ENCODE peak calls at places on chromosomes 4 and X, in eight cellular contexts. V, E, K, U, X, A, Q and P are unnamed samples.

GRCh38 chrX:30373479-30373878 is 64.3 kb upstream of the NR0B1 start:
- DNase-seq in V (no peak), E (no peak), K (no peak), U (no peak), X (no peak), A (no peak), Q (no peak), P (no peak)

GRCh38 chrX:111035256-111035655 is 60.7 kb upstream of the PAK3 start:
- DNase-seq in V (no peak), E (no peak), K (no peak), U (no peak), X (no peak), A (no peak), Q (no peak), P (no peak)

GRCh38 chr4:112751447-112751846 is 114.5 kb downstream of the LARP7 start:
- DNase-seq in V (no peak), E (no peak), K (no peak), U (no peak), X (no peak), A (no peak), Q (no peak), P (no peak)

GRCh38 chr4:61200195-61200990 is at the start of gene ADGRL3:
- DNase-seq in V (no peak), E (no peak), K (peak; percentile 56), U (no peak), X (peak; percentile 58), A (no peak), Q (peak; percentile 85), P (no peak)

GRCh38 chr4:112910109-112910736 is 139.2 kb upstream of the ANK2 start:
- DNase-seq in V (no peak), E (no peak), K (no peak), U (no peak), X (no peak), A (no peak), Q (no peak), P (no peak)

GRCh38 chr4:186144596-186145569 is 40.4 kb downstream of the FAM149A start:
- DNase-seq in V (no peak), E (peak; percentile 55), K (peak; percentile 45), U (peak; percentile 67), X (peak; percentile 71), A (no peak), Q (peak; percentile 92), P (no peak)

GRCh38 chr4:154616731-154617130 is 4.3 kb upstream of the FGG start:
- DNase-seq in V (no peak), E (no peak), K (no peak), U (no peak), X (no peak), A (no peak), Q (no peak), P (peak; percentile 66)

GRCh38 chrX:154417157-154417556 is 5.8 kb downstream of the TAFAZZIN start:
- DNase-seq in V (no peak), E (no peak), K (no peak), U (no peak), X (no peak), A (no peak), Q (no peak), P (no peak)

GRCh38 chrX:15464704-15465103 is 28.4 kb downstream of the PIR start:
- DNase-seq in V (no peak), E (no peak), K (no peak), U (no peak), X (no peak), A (no peak), Q (no peak), P (no peak)

GRCh38 chr4:37960679-37961078 is 481 bp downstream of the PTTG2 start:
- DNase-seq in V (no peak), E (no peak), K (no peak), U (no peak), X (no peak), A (no peak), Q (no peak), P (no peak)

GRCh38 chrX:26653050-26653449 is 437.1 kb downstream of the MAGEB5 start:
- DNase-seq in V (no peak), E (no peak), K (no peak), U (no peak), X (no peak), A (no peak), Q (no peak), P (no peak)

GRCh38 chrX:51395807-51396728 is 63.4 kb downstream of the NUDT10 start:
- DNase-seq in V (no peak), E (no peak), K (no peak), U (peak; percentile 56), X (peak; percentile 24), A (no peak), Q (peak; percentile 77), P (peak; percentile 24)

GRCh38 chr4:147924604-147925412 is 192.9 kb downstream of the ARHGAP10 start:
- DNase-seq in V (no peak), E (peak; percentile 32), K (no peak), U (peak; percentile 50), X (no peak), A (no peak), Q (no peak), P (no peak)

GRCh38 chr4:152459326-152459725 is 76.6 kb downstream of the FBXW7 start:
- DNase-seq in V (no peak), E (no peak), K (no peak), U (no peak), X (no peak), A (no peak), Q (no peak), P (no peak)

GRCh38 chrX:65874765-65875164 is 165.1 kb downstream of the VSIG4 start:
- DNase-seq in V (no peak), E (no peak), K (peak; percentile 16), U (no peak), X (no peak), A (no peak), Q (no peak), P (no peak)

GRCh38 chr4:2484993-2485392 is 16.1 kb downstream of the RNF4 start:
- DNase-seq in V (no peak), E (peak; percentile 85), K (no peak), U (peak; percentile 69), X (peak; percentile 89), A (no peak), Q (peak; percentile 78), P (peak; percentile 51)

GRCh38 chr4:2482693-2483092 is 13.8 kb downstream of the RNF4 start:
- DNase-seq in V (no peak), E (no peak), K (no peak), U (peak; percentile 75), X (peak; percentile 84), A (no peak), Q (peak; percentile 51), P (no peak)

GRCh38 chr4:2483237-2483636 is 14.3 kb downstream of the RNF4 start:
- DNase-seq in V (no peak), E (no peak), K (no peak), U (no peak), X (no peak), A (no peak), Q (no peak), P (no peak)

GRCh38 chr4:2482192-2482591 is 13.3 kb downstream of the RNF4 start:
- DNase-seq in V (no peak), E (no peak), K (no peak), U (peak; percentile 21), X (no peak), A (no peak), Q (peak; percentile 73), P (no peak)

DNA sequence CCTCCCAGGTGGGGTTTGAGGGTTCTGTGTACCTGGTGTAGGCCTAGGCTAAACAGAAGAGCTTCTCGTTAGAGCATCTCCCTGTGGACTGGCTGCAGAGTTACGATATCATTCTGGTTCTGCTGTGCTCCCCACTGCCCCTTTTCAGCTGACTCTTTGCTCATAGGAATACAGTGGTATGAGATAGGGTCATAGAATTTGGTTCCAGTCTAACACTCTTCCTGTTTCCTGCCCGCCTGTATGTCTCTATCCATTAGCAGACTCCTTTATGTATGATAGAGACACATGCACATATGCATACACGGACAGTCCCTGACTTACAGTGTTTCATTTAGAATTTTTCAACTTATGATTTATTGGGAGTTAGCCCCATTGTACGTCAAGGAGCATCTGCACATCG is 15.3 kb downstream of the RNF4 start:
- DNase-seq in V (no peak), E (no peak), K (no peak), U (no peak), X (no peak), A (no peak), Q (peak; percentile 5), P (no peak)
- H3K4me1 ChIP-seq in V (no peaks in the 10 kb centered on the region), E (peaks cover 93% of the 10 kb centered on the region), K (peaks cover 3% of the 10 kb centered on the region), U (peaks cover 90% of the 10 kb centered on the region), X (peaks cover 94% of the 10 kb centered on the region), A (peaks cover 50% of the 10 kb centered on the region), Q (no peaks in the 10 kb centered on the region), P (peaks cover 90% of the 10 kb centered on the region)

DNA sequence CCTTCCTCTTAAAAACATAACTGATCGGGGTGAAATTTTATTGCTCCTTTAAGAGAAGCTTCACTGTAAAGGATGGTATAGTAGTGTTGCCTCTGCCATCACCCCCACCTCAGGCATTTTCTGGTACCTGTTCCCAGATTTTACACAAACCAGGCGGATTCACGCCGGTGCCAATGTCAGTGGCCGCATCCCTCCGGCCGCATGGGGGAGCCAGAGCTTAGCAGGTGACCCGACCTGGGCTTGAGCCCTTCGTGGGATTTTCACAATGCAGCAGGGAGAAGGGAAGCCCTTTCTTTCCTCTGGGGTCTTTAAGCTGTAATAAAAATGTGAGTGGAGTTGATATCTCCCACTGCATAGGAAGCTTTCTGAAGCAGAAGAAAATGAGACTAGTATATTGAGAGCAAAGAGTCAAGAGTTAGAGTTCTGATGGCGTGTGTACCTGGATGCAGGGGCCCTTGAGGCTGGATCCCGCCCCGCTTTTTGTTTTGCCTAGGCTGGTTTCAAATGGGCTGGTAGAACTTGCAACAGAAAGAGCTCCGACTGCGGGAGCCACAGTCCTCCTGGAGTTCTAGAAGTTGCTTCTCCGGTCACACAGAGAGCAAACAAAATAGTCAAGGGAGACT is 59.4 kb downstream of the POLR2B start:
- DNase-seq in V (no peak), E (peak; percentile 67), K (peak; percentile 32), U (peak; percentile 81), X (peak; percentile 61), A (no peak), Q (peak; percentile 91), P (no peak)
- H3K27ac ChIP-seq in V (no peak overlapping the region), E (no peak overlapping the region), K (no peak overlapping the region), U (no peak overlapping the region), X (no peak overlapping the region), A (peak overlapping the region; percentile 89), Q (peak overlapping the region; percentile 16), P (no peak overlapping the region)

DNA sequence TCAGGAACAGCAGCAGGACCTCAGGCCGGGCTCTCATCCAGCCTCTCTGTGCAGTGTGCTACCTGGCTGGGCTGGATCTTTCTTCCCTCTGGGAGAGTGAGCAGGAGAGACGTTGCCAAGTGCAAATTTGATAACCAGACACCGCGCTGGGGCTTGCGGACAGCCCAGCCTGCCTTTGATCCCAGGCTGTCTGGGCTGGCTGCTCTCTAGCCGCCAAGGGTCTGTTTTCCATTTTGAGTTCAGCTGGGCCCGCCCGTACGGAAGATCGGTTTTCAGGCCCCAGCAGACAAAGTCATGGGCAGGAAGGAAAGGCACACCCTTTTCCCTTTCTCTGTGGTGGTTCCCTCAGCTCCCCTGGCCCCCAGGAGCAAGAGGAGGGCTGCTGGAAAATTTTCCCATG is 90.2 kb downstream of the CPZ start:
- DNase-seq in V (peak; percentile 16), E (no peak), K (no peak), U (no peak), X (no peak), A (no peak), Q (no peak), P (no peak)
- H3K27me3 ChIP-seq in V (peaks cover 28% of the 10 kb centered on the region), E (peaks cover 9% of the 10 kb centered on the region), K (no peaks in the 10 kb centered on the region), U (no peaks in the 10 kb centered on the region), X (peaks cover 5% of the 10 kb centered on the region), A (no peaks in the 10 kb centered on the region), Q (no peaks in the 10 kb centered on the region), P (no peaks in the 10 kb centered on the region)

GRCh38 chrX:11040976-11041375 is 70.2 kb upstream of the HCCS start:
- DNase-seq in V (no peak), E (no peak), K (no peak), U (no peak), X (no peak), A (no peak), Q (no peak), P (no peak)

GRCh38 chrX:11040405-11040804 is 70.7 kb upstream of the HCCS start:
- DNase-seq in V (no peak), E (no peak), K (no peak), U (no peak), X (no peak), A (no peak), Q (no peak), P (no peak)
- H3K4me1 ChIP-seq in V (no peaks in the 10 kb centered on the region), E (no peaks in the 10 kb centered on the region), K (no peaks in the 10 kb centered on the region), U (no peaks in the 10 kb centered on the region), X (no peaks in the 10 kb centered on the region), A (no peaks in the 10 kb centered on the region), Q (no peaks in the 10 kb centered on the region), P (no peaks in the 10 kb centered on the region)